ENCODE peak calls at places on chromosomes 2 and 18, in four cellular contexts. A is H1, V is IMR-90, W is endodermal cell. H is an unnamed sample.

GRCh38 chr2:105969552-105969951 is 224.5 kb downstream of the UXS1 start:
- DNase-seq in A (peak), V (no peak), W (peak), H (no peak)

GRCh38 chr2:148048475-148049221 is 27.8 kb downstream of the MBD5 start:
- DNase-seq in A (no peak), V (peak), W (no peak), H (no peak)

GRCh38 chr2:47225061-47225783 is 70.1 kb upstream of the STPG4 start:
- DNase-seq in A (no peak), V (peak), W (peak), H (no peak)

GRCh38 chr2:67311536-67311935 is 85.6 kb upstream of the ETAA1 start:
- DNase-seq in A (no peak), V (peak), W (no peak), H (no peak)

GRCh38 chr2:127877136-127877535 is 8.6 kb downstream of the AMMECR1L start:
- DNase-seq in A (no peak), V (no peak), W (no peak), H (no peak)

GRCh38 chr2:73685770-73686438 is 43.7 kb upstream of the NAT8 start:
- DNase-seq in A (no peak), V (no peak), W (no peak), H (no peak)

GRCh38 chr2:201642086-201642578 is 1.2 kb downstream of the TMEM237 start:
- DNase-seq in A (no peak), V (no peak), W (no peak), H (no peak)

GRCh38 chr2:26605195-26605968 is 35.8 kb downstream of the CIB4 start:
- DNase-seq in A (peak), V (peak), W (peak), H (peak)

GRCh38 chr2:5250482-5250881 is 441.7 kb upstream of the SOX11 start:
- DNase-seq in A (peak), V (no peak), W (peak), H (no peak)

GRCh38 chr2:181305151-181306123 is 151.7 kb upstream of the ITGA4 start:
- DNase-seq in A (no peak), V (peak), W (peak), H (peak)

GRCh38 chr2:47771211-47771610 is 11.7 kb upstream of the MSH6 start:
- DNase-seq in A (no peak), V (peak), W (no peak), H (no peak)

GRCh38 chr2:220277445-220277960 is 650.1 kb downstream of the SLC4A3 start:
- DNase-seq in A (no peak), V (peak), W (no peak), H (no peak)

GRCh38 chr2:103773884-103774283 is 1012.1 kb downstream of the TMEM182 start:
- DNase-seq in A (no peak), V (no peak), W (no peak), H (no peak)

GRCh38 chr2:19409001-19409400 is 50.6 kb upstream of the OSR1 start:
- DNase-seq in A (no peak), V (no peak), W (no peak), H (no peak)

GRCh38 chr2:72916743-72917137 is 579 bp upstream of the EMX1 start:
- DNase-seq in A (no peak), V (no peak), W (no peak), H (no peak)

GRCh38 chr18:13217466-13217961 is 1.0 kb upstream of the LDLRAD4 start:
- DNase-seq in A (no peak), V (peak), W (peak), H (peak)

GRCh38 chr2:23404426-23404825 is 19.4 kb downstream of the KLHL29 start:
- DNase-seq in A (no peak), V (peak), W (peak), H (peak)

GRCh38 chr18:10057401-10057800 is 143.6 kb downstream of the VAPA start:
- DNase-seq in A (no peak), V (no peak), W (no peak), H (no peak)

GRCh38 chr18:6719098-6719913 is 10.2 kb upstream of the ARHGAP28 start:
- DNase-seq in A (no peak), V (no peak), W (no peak), H (no peak)
- TF ChIP-seq CTCF in A (no peak), V (no peak), W (no peak), H (no peak)

GRCh38 chr2:226796840-226797288 is 2.8 kb downstream of the IRS1 start:
- DNase-seq in A (no peak), V (peak), W (peak), H (peak)
- H3K9ac ChIP-seq in A (no peak), V (peak), W (no peak), H (no peak)

DNA sequence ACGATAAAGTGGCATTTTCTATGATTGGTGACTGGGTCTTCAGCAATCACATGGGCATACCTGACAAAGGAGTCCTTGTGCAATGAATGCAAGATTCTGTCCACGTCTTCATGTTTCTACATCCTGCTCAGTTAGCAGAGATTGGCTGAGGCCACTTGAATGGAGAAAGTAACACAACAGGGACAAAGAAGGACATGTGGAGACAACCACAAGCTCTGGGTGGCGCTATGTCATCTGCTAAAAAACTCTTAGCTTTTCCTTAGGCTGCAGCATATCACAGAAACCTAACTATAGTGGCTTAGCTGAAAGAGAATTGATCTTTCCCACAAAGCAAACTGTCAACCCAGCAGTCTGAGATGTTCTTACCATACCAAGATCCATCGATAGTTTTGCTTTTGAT is 1109.7 kb downstream of the SOCS6 start:
- DNase-seq in A (no peak), V (no peak), W (peak), H (no peak)
- TF ChIP-seq CTCF in A (no peak), V (no peak), W (peak), H (peak)

DNA sequence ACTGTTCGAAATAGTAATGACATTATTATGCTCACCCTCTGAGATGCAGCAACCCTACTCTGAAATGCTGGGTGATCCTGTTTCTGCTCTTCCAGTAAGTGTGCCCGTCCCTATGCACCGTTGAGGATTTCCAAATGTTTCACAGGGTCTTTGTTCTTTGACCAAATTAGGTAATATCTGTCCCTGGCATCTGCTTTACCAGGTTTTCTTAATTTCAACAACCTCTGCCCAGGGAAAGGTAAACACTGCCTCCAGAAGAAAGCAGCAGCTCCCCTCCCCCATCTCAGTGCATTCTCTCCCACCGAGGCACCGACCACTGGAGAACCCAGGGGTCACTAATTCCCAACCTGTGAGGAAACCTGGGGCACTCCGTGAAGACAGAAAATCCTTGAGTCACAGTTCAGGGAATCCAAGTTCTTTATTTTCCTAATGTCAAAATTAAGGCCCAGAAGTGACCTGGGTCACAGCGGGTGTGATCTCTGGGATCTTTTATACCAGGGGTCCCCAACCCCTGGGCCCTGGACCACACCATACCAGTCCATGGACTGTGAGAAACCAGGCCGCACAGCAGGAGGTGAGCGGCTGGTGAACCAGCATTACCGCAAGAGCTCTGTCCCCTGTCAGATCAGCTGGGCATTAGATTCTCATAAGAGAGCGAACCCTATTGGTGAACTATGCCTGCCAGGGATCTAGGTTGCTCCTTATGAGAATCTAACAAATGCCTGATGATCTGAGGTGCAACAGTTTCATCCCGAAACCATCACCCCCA is 1.2 kb upstream of the GRB14 start:
- DNase-seq in A (no peak), V (no peak), W (peak), H (no peak)
- H3K9ac ChIP-seq in A (no peak), V (no peak), W (no peak), H (no peak)

GRCh38 chr2:141554810-141555209 is 576.0 kb downstream of the LRP1B start:
- DNase-seq in A (no peak), V (peak), W (peak), H (peak)
- TF ChIP-seq CTCF in A (peak), V (peak), W (peak), H (peak)

GRCh38 chr18:31723998-31724711 is 36.5 kb downstream of the SLC25A52 start:
- DNase-seq in A (no peak), V (no peak), W (no peak), H (no peak)
- H3K9ac ChIP-seq in A (no peak), V (no peak), W (no peak), H (no peak)